ENCODE peak calls at places on chromosomes 13 and 19, in ten cellular contexts. H is colonic mucosa, E is heart left ventricle, M is lung, Q is psoas muscle, R is tibial nerve, A is left lung, V is esophagus squamous epithelium, W is pancreas, K is body of pancreas. D is an unnamed sample. For H3K4me1, the result is how much of the 10 kb centered on the place peaks cover.

GRCh38 chr13:73166204-73166603 is 107.4 kb downstream of the KLF5 start:
- DNase-seq in H (no peak), E (no peak), M (no peak), Q (no peak), R (no peak), A (no peak), V (no peak), W (no peak), K (no peak), D (no peak)

GRCh38 chr13:72126424-72126823 is 259.4 kb upstream of the DACH1 start:
- DNase-seq in H (no peak), E (no peak), M (no peak), Q (no peak), R (no peak), A (no peak), V (no peak), W (no peak), K (no peak), D (no peak)

GRCh38 chr19:42850981-42851717 is 28.4 kb downstream of the PSG1 start:
- DNase-seq in H (no peak), E (peak), M (no peak), Q (peak), R (peak), A (no peak), V (no peak), W (no peak), K (peak), D (peak)

GRCh38 chr19:6026390-6026897 is 48.5 kb upstream of the RANBP3 start:
- DNase-seq in H (no peak), E (no peak), M (no peak), Q (no peak), R (no peak), A (peak), V (no peak), W (peak), K (peak), D (no peak)

GRCh38 chr19:12779162-12779993 is 4.0 kb upstream of the HOOK2 start:
- DNase-seq in H (peak), E (peak), M (no peak), Q (peak), R (no peak), A (peak), V (no peak), W (peak), K (peak), D (peak)

GRCh38 chr13:110920038-110920437 is 5.2 kb upstream of the ANKRD10 start:
- DNase-seq in H (no peak), E (peak), M (no peak), Q (peak), R (no peak), A (no peak), V (no peak), W (peak), K (peak), D (no peak)

GRCh38 chr13:74987124-74987690 is 494.8 kb downstream of the TBC1D4 start:
- DNase-seq in H (no peak), E (no peak), M (no peak), Q (no peak), R (no peak), A (no peak), V (no peak), W (no peak), K (no peak), D (no peak)

GRCh38 chr19:30873003-30873402 is 476.2 kb downstream of the TSHZ3 start:
- DNase-seq in H (no peak), E (no peak), M (no peak), Q (no peak), R (no peak), A (no peak), V (no peak), W (no peak), K (no peak), D (no peak)

GRCh38 chr19:39057615-39058014 is 25.3 kb upstream of the FBXO27 start:
- DNase-seq in H (no peak), E (no peak), M (no peak), Q (no peak), R (no peak), A (no peak), V (no peak), W (no peak), K (no peak), D (no peak)

GRCh38 chr13:27796544-27797227 is 4.4 kb downstream of the GSX1 start:
- DNase-seq in H (no peak), E (no peak), M (no peak), Q (no peak), R (no peak), A (no peak), V (no peak), W (no peak), K (no peak), D (no peak)

GRCh38 chr13:114219406-114219805 is 15.3 kb upstream of the CDC16 start:
- DNase-seq in H (no peak), E (no peak), M (no peak), Q (no peak), R (no peak), A (no peak), V (no peak), W (no peak), K (no peak), D (no peak)

GRCh38 chr13:113000575-113000974 is 31.6 kb downstream of the MCF2L start:
- DNase-seq in H (no peak), E (no peak), M (no peak), Q (no peak), R (no peak), A (no peak), V (no peak), W (no peak), K (no peak), D (no peak)

GRCh38 chr19:7360393-7360984 is 11.8 kb downstream of the ARHGEF18 start:
- DNase-seq in H (no peak), E (no peak), M (no peak), Q (no peak), R (no peak), A (no peak), V (no peak), W (no peak), K (no peak), D (no peak)

GRCh38 chr13:37752156-37752555 is 117.4 kb downstream of the TRPC4 start:
- DNase-seq in H (no peak), E (no peak), M (no peak), Q (no peak), R (no peak), A (no peak), V (no peak), W (no peak), K (no peak), D (no peak)

GRCh38 chr13:37751025-37751424 is 118.5 kb downstream of the TRPC4 start:
- DNase-seq in H (no peak), E (no peak), M (no peak), Q (no peak), R (no peak), A (no peak), V (no peak), W (no peak), K (no peak), D (no peak)

GRCh38 chr13:37748913-37749312 is 120.7 kb downstream of the TRPC4 start:
- DNase-seq in H (no peak), E (no peak), M (no peak), Q (no peak), R (no peak), A (no peak), V (no peak), W (no peak), K (no peak), D (no peak)

GRCh38 chr13:37741536-37741935 is 128.0 kb downstream of the TRPC4 start:
- DNase-seq in H (no peak), E (no peak), M (no peak), Q (no peak), R (no peak), A (no peak), V (no peak), W (no peak), K (no peak), D (no peak)

GRCh38 chr13:37747071-37747612 is 122.4 kb downstream of the TRPC4 start:
- DNase-seq in H (no peak), E (no peak), M (no peak), Q (no peak), R (no peak), A (no peak), V (no peak), W (no peak), K (no peak), D (no peak)
- H3K27ac ChIP-seq in H (no peak), E (no peak), M (no peak), Q (no peak), R (no peak), A (no peak), V (no peak), W (no peak), K (no peak), D (no peak)

DNA sequence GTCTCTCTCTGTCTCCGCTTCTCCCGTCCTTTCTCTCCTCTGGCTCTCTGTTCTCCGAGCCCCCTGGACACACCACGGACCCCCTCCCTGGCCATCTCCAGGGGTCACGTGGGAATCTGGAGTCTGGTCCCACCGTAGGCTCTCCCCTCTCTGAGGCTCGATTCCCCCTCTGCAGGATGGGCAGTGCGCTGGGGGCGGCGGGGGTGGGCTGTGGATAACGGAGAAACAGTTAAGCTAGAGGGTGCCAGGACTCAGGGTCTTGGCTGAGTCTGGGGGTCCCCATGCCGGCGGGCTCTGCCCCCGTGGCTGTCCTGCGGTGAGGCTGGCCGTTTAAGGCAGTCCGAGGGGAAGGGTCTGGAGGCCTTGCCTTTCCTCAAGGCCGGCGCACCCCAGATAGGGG is 462 bp upstream of the MEIS3 start:
- DNase-seq in H (no peak), E (no peak), M (no peak), Q (no peak), R (no peak), A (no peak), V (no peak), W (no peak), K (no peak), D (no peak)
- H3K4me1 ChIP-seq in H (under half), E (under half), M (under half), Q (under half), R (under half), A (under half), V (under half), W (under half), K (under half), D (under half)

GRCh38 chr19:33394006-33394722 is 20.7 kb downstream of the CEBPG start:
- DNase-seq in H (no peak), E (peak), M (peak), Q (peak), R (peak), A (peak), V (no peak), W (peak), K (no peak), D (peak)
- H3K27ac ChIP-seq in H (no peak), E (peak), M (no peak), Q (peak), R (peak), A (no peak), V (no peak), W (no peak), K (no peak), D (peak)

GRCh38 chr13:51822106-51822840 is 18.3 kb upstream of the DHRS12 start:
- DNase-seq in H (no peak), E (no peak), M (no peak), Q (no peak), R (no peak), A (no peak), V (no peak), W (no peak), K (no peak), D (no peak)
- H3K4me1 ChIP-seq in H (under half), E (under half), M (under half), Q (under half), R (under half), A (under half), V (under half), W (under half), K (under half), D (under half)

GRCh38 chr13:92433963-92434362 is 792.6 kb upstream of the GPC6 start:
- DNase-seq in H (no peak), E (no peak), M (no peak), Q (no peak), R (no peak), A (no peak), V (no peak), W (no peak), K (no peak), D (no peak)

GRCh38 chr13:92433386-92433785 is 793.2 kb upstream of the GPC6 start:
- DNase-seq in H (no peak), E (no peak), M (no peak), Q (no peak), R (no peak), A (no peak), V (no peak), W (no peak), K (no peak), D (no peak)

GRCh38 chr13:92436927-92437326 is 789.7 kb upstream of the GPC6 start:
- DNase-seq in H (no peak), E (no peak), M (no peak), Q (no peak), R (no peak), A (no peak), V (no peak), W (no peak), K (no peak), D (no peak)
- H3K27ac ChIP-seq in H (no peak), E (no peak), M (no peak), Q (no peak), R (no peak), A (no peak), V (no peak), W (no peak), K (no peak), D (no peak)

GRCh38 chr19:54160948-54161347 is 1.4 kb upstream of the LENG1 start:
- DNase-seq in H (peak), E (no peak), M (no peak), Q (no peak), R (no peak), A (no peak), V (no peak), W (no peak), K (no peak), D (no peak)

GRCh38 chr19:54162241-54162805 is 2.8 kb upstream of the LENG1 start:
- DNase-seq in H (peak), E (peak), M (peak), Q (peak), R (peak), A (peak), V (peak), W (peak), K (peak), D (peak)

GRCh38 chr19:54165222-54165621 is 5.7 kb upstream of the LENG1 start:
- DNase-seq in H (no peak), E (no peak), M (no peak), Q (no peak), R (no peak), A (no peak), V (no peak), W (no peak), K (no peak), D (no peak)

GRCh38 chr19:54164369-54165068 is 5.0 kb upstream of the LENG1 start:
- DNase-seq in H (peak), E (peak), M (peak), Q (no peak), R (no peak), A (peak), V (no peak), W (peak), K (peak), D (no peak)

DNA sequence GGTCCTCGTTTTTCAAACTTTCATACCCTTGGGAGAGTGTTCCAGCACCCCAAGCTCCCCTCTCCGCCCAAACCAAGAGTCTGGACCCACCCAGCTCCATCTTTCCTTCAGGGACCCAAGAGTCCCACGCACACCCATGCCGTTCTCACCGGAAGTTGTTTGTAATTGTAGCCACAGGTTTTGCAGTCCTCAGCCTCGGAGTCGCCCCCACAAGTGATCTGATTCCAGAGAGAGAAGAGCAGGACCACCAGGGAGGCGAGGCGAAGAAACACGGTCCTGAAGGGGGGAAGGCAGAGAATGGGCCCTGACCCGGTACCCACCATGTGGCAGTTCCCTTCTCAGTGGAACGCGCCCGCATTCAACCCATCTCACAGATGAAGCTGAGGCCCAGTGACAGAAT is 3.4 kb upstream of the LENG1 start:
- DNase-seq in H (no peak), E (no peak), M (no peak), Q (no peak), R (no peak), A (no peak), V (no peak), W (no peak), K (no peak), D (no peak)
- H3K4me1 ChIP-seq in H (under half), E (under half), M (under half), Q (under half), R (under half), A (under half), V (under half), W (under half), K (under half), D (under half)

DNA sequence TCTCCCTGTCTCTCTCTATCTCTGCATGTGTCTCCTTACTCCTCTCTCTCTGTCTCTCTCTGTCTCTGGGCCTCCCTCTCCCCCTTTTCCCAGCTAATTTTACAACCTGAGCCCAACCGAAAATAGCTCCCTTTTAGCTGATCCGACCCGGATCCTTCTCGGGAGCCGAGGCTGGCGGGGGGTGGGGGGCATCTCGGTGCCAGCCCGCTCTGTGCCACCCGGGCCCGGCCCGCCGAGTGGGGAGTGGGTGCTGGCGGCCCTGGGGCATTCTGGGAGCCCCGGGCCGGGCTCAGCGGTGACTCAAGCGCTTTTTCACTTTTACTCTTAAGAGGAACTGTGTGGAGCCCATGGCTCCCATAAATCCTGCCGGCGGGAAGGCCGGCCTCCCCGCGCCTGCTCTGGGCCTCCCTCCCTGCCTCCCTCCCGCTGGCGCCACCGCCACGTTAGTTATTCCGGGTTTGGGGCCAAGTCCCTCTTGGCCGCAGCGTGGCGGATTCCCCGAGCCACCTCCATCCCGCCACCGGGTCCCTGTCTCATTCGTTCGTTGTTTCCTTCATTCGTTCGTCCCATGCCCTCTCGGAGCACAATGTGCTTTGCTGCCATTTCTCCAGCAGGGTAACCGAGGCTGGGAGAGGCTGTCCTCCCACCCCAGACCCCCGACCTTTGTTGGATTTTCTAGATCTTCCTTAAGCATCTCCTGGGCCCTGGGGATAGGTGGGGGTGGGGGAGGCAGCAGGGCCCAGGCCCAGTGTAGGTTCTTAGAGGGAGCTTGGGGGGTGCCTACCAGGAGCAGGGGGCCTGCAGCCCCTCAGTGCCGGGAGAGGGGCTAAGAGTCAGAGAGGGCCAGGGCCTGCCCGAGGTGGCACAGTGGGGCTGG is 3.2 kb downstream of the NFIC start:
- DNase-seq in H (peak), E (peak), M (no peak), Q (peak), R (no peak), A (peak), V (no peak), W (peak), K (peak), D (peak)
- H3K27ac ChIP-seq in H (peak), E (peak), M (peak), Q (peak), R (peak), A (peak), V (peak), W (peak), K (peak), D (peak)

GRCh38 chr19:48872182-48872883 is at the start of gene PPP1R15A:
- DNase-seq in H (peak), E (peak), M (peak), Q (peak), R (peak), A (peak), V (peak), W (peak), K (peak), D (peak)
- H3K4me1 ChIP-seq in H (under half), E (under half), M (under half), Q (under half), R (under half), A (under half), V (under half), W (under half), K (under half), D (under half)

DNA sequence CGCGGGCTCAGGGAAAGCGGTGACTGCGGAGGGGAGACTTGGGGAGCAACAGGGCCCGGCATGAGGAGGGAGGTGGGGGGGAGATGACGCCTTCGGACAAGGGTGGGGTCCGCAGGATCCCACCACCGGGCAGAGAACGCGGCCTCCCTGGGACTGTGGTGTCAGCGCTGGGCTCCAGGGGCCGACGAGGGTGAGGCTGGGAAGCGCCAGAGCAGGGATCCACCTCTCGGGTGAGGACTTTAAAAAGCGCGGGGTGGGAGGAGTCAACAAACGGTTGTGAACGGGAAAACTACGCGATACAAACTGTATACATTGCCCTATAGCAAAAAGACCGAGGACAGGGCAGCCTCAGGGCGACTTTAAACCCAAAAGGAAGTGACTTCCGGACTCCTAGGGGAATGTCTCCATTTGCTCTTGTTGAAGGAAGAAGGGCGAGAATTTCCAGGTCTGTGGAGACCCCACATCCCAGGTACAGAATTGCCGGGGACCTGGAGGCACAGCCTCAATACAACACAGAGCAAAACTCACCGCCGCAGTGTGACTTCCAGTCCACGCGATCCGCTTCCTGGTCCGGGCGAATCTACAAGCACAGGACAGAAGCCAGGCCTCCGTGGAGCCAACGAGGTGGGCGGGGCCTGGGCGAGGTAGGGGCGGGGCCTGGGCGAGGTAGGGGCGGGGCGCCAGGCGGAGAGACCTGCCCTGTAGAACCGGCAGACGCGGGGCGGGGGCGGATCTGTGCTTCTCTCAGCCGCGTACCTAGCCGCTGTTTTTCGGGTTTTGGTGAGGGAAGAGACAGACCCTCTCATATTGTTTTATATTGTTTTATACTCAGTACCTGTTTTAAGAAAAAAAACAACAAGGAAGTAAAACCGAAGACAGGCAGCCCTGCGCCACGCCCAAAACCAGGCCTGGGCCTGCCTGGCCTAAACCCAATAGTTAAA is at the start of gene ZNF888:
- DNase-seq in H (peak), E (peak), M (peak), Q (peak), R (peak), A (peak), V (peak), W (peak), K (peak), D (peak)
- H3K27ac ChIP-seq in H (peak), E (peak), M (peak), Q (peak), R (peak), A (peak), V (peak), W (peak), K (peak), D (peak)